ENCODE peak calls at places on chromosome 2, in four cellular contexts. W, Y, A and R are unnamed samples. For H3K4me1, the result is how much of the 10 kb centered on the place peaks cover.

GRCh38 chr2:42867093-42868065 is 75.0 kb upstream of the HAAO start:
- DNase-seq in A (peak), Y (no peak), W (no peak), R (no peak)

GRCh38 chr2:105510761-105511669 is 112.2 kb upstream of the FHL2 start:
- DNase-seq in A (no peak), Y (no peak), W (no peak), R (no peak)

GRCh38 chr2:127174176-127174575 is 45.9 kb downstream of the CYP27C1 start:
- DNase-seq in Y (no peak), A (no peak), W (no peak), R (no peak)

GRCh38 chr2:9830685-9831410 is 12.4 kb upstream of the TAF1B start:
- DNase-seq in A (no peak), W (no peak), Y (peak), R (no peak)

GRCh38 chr2:98032086-98032485 is 36.3 kb upstream of the TMEM131 start:
- DNase-seq in W (no peak), A (no peak), Y (no peak), R (no peak)

GRCh38 chr2:217085543-217085942 is 225.7 kb upstream of the TNP1 start:
- DNase-seq in A (no peak), W (no peak), Y (no peak), R (no peak)

GRCh38 chr2:240601831-240602160 is 15.3 kb downstream of the CAPN10 start:
- DNase-seq in W (no peak), A (peak), Y (peak), R (no peak)

GRCh38 chr2:229852565-229852964 is 69.2 kb downstream of the TRIP12 start:
- DNase-seq in A (no peak), W (no peak), Y (no peak), R (no peak)

GRCh38 chr2:73103018-73103542 is 9.7 kb downstream of the RAB11FIP5 start:
- DNase-seq in Y (no peak), W (no peak), A (no peak), R (no peak)

GRCh38 chr2:109447811-109448210 is 166.0 kb downstream of the SEPTIN10 start:
- DNase-seq in Y (no peak), A (no peak), W (no peak), R (no peak)

GRCh38 chr2:238421695-238422035 is 5.1 kb upstream of the ASB1 start:
- DNase-seq in A (no peak), W (no peak), Y (no peak), R (no peak)

GRCh38 chr2:66561645-66562336 is 126.9 kb downstream of the MEIS1 start:
- DNase-seq in A (no peak), W (no peak), Y (no peak), R (no peak)

GRCh38 chr2:85737481-85737880 is 16.3 kb upstream of the ATOH8 start:
- DNase-seq in Y (no peak), W (peak), A (no peak), R (peak)

GRCh38 chr2:134819334-134819733 is 19.1 kb upstream of the ACMSD start:
- DNase-seq in Y (no peak), W (no peak), A (no peak), R (no peak)

GRCh38 chr2:102367331-102367971 is 11.9 kb downstream of the IL18R1 start:
- DNase-seq in Y (no peak), W (no peak), A (no peak), R (no peak)

GRCh38 chr2:219689676-219690628 is 62.5 kb downstream of the SLC4A3 start:
- DNase-seq in W (peak), Y (no peak), A (no peak), R (no peak)

GRCh38 chr2:85584857-85585780 is 888 bp downstream of the VAMP5 start:
- DNase-seq in W (no peak), Y (peak), A (no peak), R (no peak)

GRCh38 chr2:47195149-47195548 is 40.0 kb upstream of the STPG4 start:
- DNase-seq in Y (no peak), A (no peak), W (no peak), R (no peak)

GRCh38 chr2:85413592-85414421 is 3.6 kb upstream of the CAPG start:
- DNase-seq in A (no peak), W (no peak), Y (no peak), R (no peak)

GRCh38 chr2:166573393-166573792 is 79.3 kb upstream of the SCN7A start:
- DNase-seq in W (no peak), Y (no peak), A (no peak), R (no peak)

GRCh38 chr2:66189598-66189997 is 245.3 kb upstream of the MEIS1 start:
- DNase-seq in A (no peak), W (no peak), Y (no peak), R (no peak)

GRCh38 chr2:3736112-3736511 is 32.7 kb downstream of the DCDC2C start:
- DNase-seq in A (no peak), W (no peak), Y (no peak), R (no peak)

GRCh38 chr2:172693037-172693436 is 42.6 kb upstream of the RAPGEF4 start:
- DNase-seq in A (peak), Y (no peak), W (no peak), R (no peak)

GRCh38 chr2:18456026-18456425 is 104.4 kb downstream of the RDH14 start:
- DNase-seq in Y (no peak), W (no peak), A (no peak), R (no peak)

GRCh38 chr2:135650721-135651120 is 90.9 kb upstream of the UBXN4 start:
- DNase-seq in A (no peak), Y (no peak), W (no peak), R (no peak)

GRCh38 chr2:174846941-174847938 is 83.0 kb upstream of the CHRNA1 start:
- DNase-seq in Y (no peak), W (no peak), A (no peak), R (no peak)

GRCh38 chr2:170375192-170375591 is 197.2 kb downstream of the MYO3B start:
- DNase-seq in Y (no peak), A (no peak), W (no peak), R (no peak)

GRCh38 chr2:28624798-28625701 is 126.6 kb upstream of the PPP1CB start:
- DNase-seq in W (peak), Y (peak), A (peak), R (no peak)

GRCh38 chr2:202031261-202031986 is 2.2 kb upstream of the FZD7 start:
- DNase-seq in Y (no peak), W (no peak), A (no peak), R (no peak)

GRCh38 chr2:234032301-234032856 is 18.1 kb upstream of the SPP2 start:
- DNase-seq in Y (no peak), A (no peak), W (no peak), R (no peak)

GRCh38 chr2:903223-903900 is 47.3 kb upstream of the SNTG2 start:
- DNase-seq in A (no peak), W (peak), Y (no peak), R (no peak)

GRCh38 chr2:23009545-23010149 is 375.3 kb upstream of the KLHL29 start:
- DNase-seq in A (no peak), Y (no peak), W (peak), R (no peak)

GRCh38 chr2:26724004-26724750 is 31.7 kb downstream of the KCNK3 start:
- DNase-seq in A (no peak), W (peak), Y (peak), R (peak)

GRCh38 chr2:46490521-46491141 is 11.3 kb downstream of the TMEM247 start:
- DNase-seq in Y (no peak), A (peak), W (no peak), R (no peak)

DNA sequence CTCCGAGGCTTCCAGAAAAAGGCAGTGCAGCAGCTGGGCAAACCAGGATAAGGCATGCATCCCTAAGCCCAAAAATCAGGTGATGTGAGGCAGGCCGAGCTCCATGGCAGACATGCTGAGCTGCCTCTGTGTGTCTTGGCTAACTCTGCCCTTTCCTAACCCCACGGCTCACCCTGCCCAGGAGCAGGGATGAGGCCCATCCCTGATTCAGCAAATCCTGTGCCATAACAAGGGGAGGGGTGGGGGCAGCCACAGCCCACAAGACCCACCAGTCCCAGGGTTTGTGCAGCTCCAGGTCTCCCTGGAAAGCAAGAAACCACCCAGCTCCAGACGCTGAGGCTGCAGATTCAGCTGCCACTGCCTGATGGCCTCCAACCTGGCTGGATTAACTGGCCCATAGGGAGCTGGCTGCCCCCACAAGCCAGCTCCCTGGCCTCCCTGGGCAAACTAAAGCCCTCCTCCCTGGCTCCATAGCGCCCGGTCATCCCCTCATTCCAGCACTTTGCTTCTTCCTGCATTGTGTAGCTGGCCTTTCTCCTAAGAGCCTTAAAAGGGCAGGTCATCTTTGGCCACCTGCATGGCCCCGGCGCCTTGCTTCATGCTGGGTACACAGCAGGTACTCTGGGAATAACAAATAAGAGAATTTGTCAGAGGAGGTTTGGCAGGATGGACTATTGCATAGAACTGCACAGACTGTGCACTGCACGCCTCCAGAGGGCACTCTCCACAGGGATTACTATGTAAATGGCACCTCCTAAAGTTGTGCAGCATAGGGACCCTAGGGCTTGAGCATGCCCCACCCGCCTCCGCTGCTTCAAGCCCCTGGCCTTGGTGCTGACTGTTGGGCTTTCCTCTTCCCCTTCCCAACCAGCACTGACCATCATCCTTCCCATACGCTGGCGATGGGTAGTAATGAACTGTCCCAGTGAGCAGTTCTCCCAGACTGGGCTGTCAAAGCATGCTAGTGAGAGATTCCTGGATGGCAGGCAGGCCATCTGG is 10.7 kb downstream of the STEAP3 start:
- DNase-seq in Y (no peak), W (no peak), A (no peak), R (no peak)
- H3K4me1 ChIP-seq in Y (under half), W (under half), A (under half), R (under half)

GRCh38 chr2:196230051-196230450 is 58.7 kb upstream of the STK17B start:
- DNase-seq in Y (peak), W (peak), A (peak), R (no peak)
- H3K4me1 ChIP-seq in Y (under half), W (under half), A (under half), R (under half)

DNA sequence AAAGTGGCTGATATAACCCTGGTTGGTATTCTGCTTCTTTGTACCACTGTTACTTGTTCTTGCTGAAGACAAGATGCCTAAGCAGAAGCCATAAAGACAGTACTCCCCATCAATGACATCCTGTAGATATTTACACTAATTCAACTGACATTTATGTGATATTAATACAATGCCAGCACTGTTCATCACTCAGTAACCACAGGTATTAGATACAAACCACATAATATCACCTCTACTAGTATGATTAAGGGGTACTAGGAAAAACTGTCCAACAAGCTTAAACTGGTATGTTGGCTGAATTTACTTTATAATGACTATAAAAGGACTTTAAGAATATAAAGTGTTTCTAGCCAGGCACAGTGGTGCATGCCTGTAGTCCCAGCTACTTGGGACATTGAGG is 65.8 kb downstream of the RTN4 start:
- DNase-seq in A (no peak), W (no peak), Y (no peak), R (no peak)
- H3K4me1 ChIP-seq in A (half or more), W (under half), Y (half or more), R (half or more)

GRCh38 chr2:230865766-230866703 is 1.3 kb downstream of the ITM2C start:
- DNase-seq in Y (no peak), A (no peak), W (no peak), R (no peak)
- H3K4me1 ChIP-seq in Y (under half), A (half or more), W (under half), R (half or more)